ENCODE peak calls at places on chromosomes 5 and 9, in four cellular contexts. E, B, T and H are unnamed samples.

GRCh38 chr5:119417891-119418781 is 34.2 kb upstream of the HSD17B4 start:
- DNase-seq in E (no peak), B (peak), T (no peak), H (no peak)

GRCh38 chr5:33233013-33233463 is 207.7 kb upstream of the TARS1 start:
- DNase-seq in E (peak), B (no peak), T (no peak), H (no peak)

GRCh38 chr5:173515526-173515925 is 100.9 kb downstream of the BOD1 start:
- DNase-seq in E (no peak), B (no peak), T (no peak), H (no peak)

GRCh38 chr5:93636850-93637249 is 53.8 kb downstream of the NR2F1 start:
- DNase-seq in E (no peak), B (no peak), T (no peak), H (no peak)

GRCh38 chr5:139273322-139273571 is 20.3 kb upstream of the MATR3 start:
- DNase-seq in E (no peak), B (no peak), T (no peak), H (no peak)

GRCh38 chr5:142235870-142236672 is 88.8 kb downstream of the SPRY4 start:
- DNase-seq in E (no peak), B (no peak), T (no peak), H (no peak)

GRCh38 chr5:76046761-76047160 is 36.4 kb upstream of the SV2C start:
- DNase-seq in E (no peak), B (no peak), T (no peak), H (no peak)

GRCh38 chr9:127133739-127134167 is 11.3 kb upstream of the ANGPTL2 start:
- DNase-seq in E (peak), B (peak), T (no peak), H (no peak)

GRCh38 chr9:136114606-136115005 is 4.1 kb downstream of the TMEM250 start:
- DNase-seq in E (no peak), B (no peak), T (no peak), H (no peak)

GRCh38 chr9:93191354-93191660 is 7.4 kb downstream of the WNK2 start:
- DNase-seq in E (no peak), B (no peak), T (no peak), H (no peak)

GRCh38 chr9:131500939-131501541 is 1.7 kb upstream of the POMT1 start:
- DNase-seq in E (no peak), B (no peak), T (no peak), H (no peak)

GRCh38 chr5:139388198-139388821 is 1.4 kb downstream of the MZB1 start:
- DNase-seq in E (no peak), B (no peak), T (peak), H (no peak)

GRCh38 chr5:912356-913091 is 19.8 kb downstream of the TRIP13 start:
- DNase-seq in E (no peak), B (peak), T (no peak), H (no peak)

GRCh38 chr5:170363671-170364070 is 25.5 kb downstream of the KCNMB1 start:
- DNase-seq in E (no peak), B (no peak), T (no peak), H (no peak)

GRCh38 chr5:112417931-112418358 is 1.1 kb downstream of the EPB41L4A start:
- DNase-seq in E (peak), B (peak), T (peak), H (peak)

GRCh38 chr9:130634191-130634768 is 30.1 kb upstream of the PRDM12 start:
- DNase-seq in E (no peak), B (no peak), T (no peak), H (no peak)

GRCh38 chr5:39189297-39189955 is 29.9 kb downstream of the FYB1 start:
- DNase-seq in E (no peak), B (no peak), T (no peak), H (no peak)

GRCh38 chr9:98603821-98604383 is 104.8 kb downstream of the GABBR2 start:
- DNase-seq in E (no peak), B (no peak), T (no peak), H (no peak)

GRCh38 chr5:88683506-88684135 is 199.4 kb downstream of the MEF2C start:
- DNase-seq in E (no peak), B (no peak), T (no peak), H (no peak)

GRCh38 chr5:23071682-23072081 is 218.5 kb upstream of the CDH12 start:
- DNase-seq in E (no peak), B (no peak), T (no peak), H (no peak)

GRCh38 chr9:114364123-114364522 is 23.7 kb downstream of the AKNA start:
- DNase-seq in E (no peak), B (peak), T (no peak), H (no peak)

GRCh38 chr9:69188975-69189374 is 14.9 kb downstream of the TJP2 start:
- DNase-seq in E (no peak), B (no peak), T (no peak), H (no peak)

GRCh38 chr9:4400731-4401130 is 89.5 kb upstream of the SLC1A1 start:
- DNase-seq in E (no peak), B (no peak), T (no peak), H (no peak)

GRCh38 chr5:139050432-139050831 is 147.7 kb downstream of the SIL1 start:
- DNase-seq in E (no peak), B (no peak), T (no peak), H (no peak)